ENCODE peak calls at places on chromosomes 12 and 14, in ten cellular contexts. J is COLO829; O is mucosa of gallbladder; I is stimulated activated CD8-positive, alpha-beta memory T cell treated with anti-CD3 and anti-CD28 coated beads, Interleukin-12 subunit alpha, Interleukin-12 subunit beta, amount 100 ng/mL, for 1 hour; C is ACHN; K is MCF 10A; A is iris pigment epithelial cell; Z is activated naive CD4-positive, alpha-beta T cell treated with Interleukin-2 at 50 U/mL for 16 hours; P is PC-9; L is GDM1. M is an unnamed sample.

GRCh38 chr12:122072031-122072970 is 6.3 kb upstream of the MLXIP start:
- DNase-seq in J (peak; percentile 43), O (peak; percentile 68), I (no peak), C (peak; percentile 84), K (peak; percentile 94), A (peak; percentile 99), Z (no peak), P (peak; percentile 62), L (no peak), M (peak; percentile 56)

GRCh38 chr12:45235087-45236025 is 19.5 kb downstream of the ANO6 start:
- DNase-seq in J (no peak), O (peak; percentile 37), I (no peak), C (peak; percentile 44), K (peak; percentile 86), A (peak; percentile 87), Z (no peak), P (peak; percentile 92), L (no peak), M (peak; percentile 90)

GRCh38 chr12:63802012-63802608 is 22.4 kb downstream of the RXYLT1 start:
- DNase-seq in J (peak; percentile 21), O (no peak), I (no peak), C (peak; percentile 65), K (peak; percentile 23), A (peak; percentile 21), Z (no peak), P (no peak), L (no peak), M (peak; percentile 61)

GRCh38 chr14:72741836-72742681 is 151.8 kb downstream of the DPF3 start:
- DNase-seq in J (no peak), O (no peak), I (no peak), C (no peak), K (no peak), A (no peak), Z (no peak), P (no peak), L (no peak), M (no peak)

GRCh38 chr14:32552766-32553165 is 223.7 kb downstream of the AKAP6 start:
- DNase-seq in J (no peak), O (no peak), I (no peak), C (no peak), K (no peak), A (no peak), Z (no peak), P (no peak), L (no peak), M (no peak)

GRCh38 chr12:85076688-85077430 is 40.7 kb downstream of the LRRIQ1 start:
- DNase-seq in J (peak; percentile 61), O (no peak), I (no peak), C (peak; percentile 98), K (peak; percentile 87), A (peak; percentile 95), Z (no peak), P (peak; percentile 85), L (peak; percentile 5), M (peak; percentile 80)

GRCh38 chr14:103136388-103137271 is 13.4 kb downstream of the TNFAIP2 start:
- DNase-seq in J (no peak), O (peak; percentile 45), I (no peak), C (peak; percentile 77), K (peak; percentile 83), A (peak; percentile 75), Z (no peak), P (peak; percentile 96), L (peak; percentile 66), M (no peak)

GRCh38 chr14:55814873-55815272 is 234.9 kb downstream of the KTN1 start:
- DNase-seq in J (no peak), O (no peak), I (no peak), C (no peak), K (no peak), A (peak; percentile 74), Z (no peak), P (no peak), L (peak; percentile 13), M (no peak)

GRCh38 chr12:50765325-50765911 is 1.5 kb downstream of the ATF1 start:
- DNase-seq in J (peak; percentile 61), O (peak; percentile 43), I (peak; percentile 12), C (peak; percentile 74), K (peak; percentile 71), A (peak; percentile 54), Z (peak; percentile 59), P (peak; percentile 50), L (no peak), M (peak; percentile 67)

GRCh38 chr12:56670836-56671235 is 17.2 kb downstream of the PTGES3 start:
- DNase-seq in J (no peak), O (no peak), I (no peak), C (no peak), K (no peak), A (no peak), Z (no peak), P (peak; percentile 48), L (no peak), M (no peak)

GRCh38 chr12:58502857-58503256 is 417.4 kb downstream of the LRIG3 start:
- DNase-seq in J (no peak), O (no peak), I (no peak), C (no peak), K (no peak), A (no peak), Z (no peak), P (no peak), L (no peak), M (no peak)

GRCh38 chr14:67391266-67391665 is 20.7 kb downstream of the PLEK2 start:
- DNase-seq in J (no peak), O (no peak), I (no peak), C (no peak), K (no peak), A (no peak), Z (no peak), P (no peak), L (no peak), M (no peak)

GRCh38 chr12:32437095-32437515 is 37.7 kb downstream of the FGD4 start:
- DNase-seq in J (no peak), O (no peak), I (no peak), C (peak; percentile 97), K (peak; percentile 91), A (peak; percentile 99), Z (no peak), P (peak; percentile 97), L (no peak), M (no peak)

GRCh38 chr12:109393437-109394345 is 46.0 kb downstream of the MYO1H start:
- DNase-seq in J (peak; percentile 82), O (peak; percentile 49), I (peak; percentile 9), C (peak; percentile 72), K (peak; percentile 68), A (peak; percentile 51), Z (peak; percentile 30), P (no peak), L (no peak), M (peak; percentile 82)

GRCh38 chr12:67241482-67241881 is 27.7 kb upstream of the CAND1 start:
- DNase-seq in J (peak; percentile 17), O (no peak), I (no peak), C (no peak), K (peak; percentile 22), A (peak; percentile 8), Z (no peak), P (no peak), L (no peak), M (no peak)

GRCh38 chr12:132317233-132317938 is 12.0 kb downstream of the GALNT9 start:
- DNase-seq in J (no peak), O (no peak), I (no peak), C (no peak), K (no peak), A (no peak), Z (no peak), P (no peak), L (no peak), M (no peak)

GRCh38 chr14:96184737-96185136 is 19.9 kb upstream of the BDKRB2 start:
- DNase-seq in J (no peak), O (peak; percentile 38), I (no peak), C (no peak), K (no peak), A (no peak), Z (no peak), P (no peak), L (no peak), M (no peak)

GRCh38 chr14:65949711-65950516 is 536.3 kb upstream of the CCDC196 start:
- DNase-seq in J (peak; percentile 9), O (peak; percentile 45), I (no peak), C (peak; percentile 20), K (peak; percentile 71), A (peak; percentile 43), Z (peak; percentile 19), P (no peak), L (no peak), M (peak; percentile 58)

GRCh38 chr12:52865090-52865944 is 16.5 kb upstream of the KRT78 start:
- DNase-seq in J (peak; percentile 82), O (peak; percentile 63), I (no peak), C (peak; percentile 87), K (peak; percentile 84), A (peak; percentile 56), Z (no peak), P (peak; percentile 64), L (peak; percentile 10), M (peak; percentile 93)

GRCh38 chr12:111783046-111783445 is 16.3 kb downstream of the ALDH2 start:
- DNase-seq in J (no peak), O (no peak), I (no peak), C (no peak), K (no peak), A (no peak), Z (no peak), P (no peak), L (no peak), M (no peak)

GRCh38 chr12:26555139-26555538 is 277.9 kb downstream of the ITPR2 start:
- DNase-seq in J (no peak), O (no peak), I (no peak), C (no peak), K (peak; percentile 10), A (peak; percentile 46), Z (no peak), P (no peak), L (no peak), M (no peak)

GRCh38 chr12:132156145-132156709 is 12.0 kb downstream of the NOC4L start:
- DNase-seq in J (no peak), O (no peak), I (no peak), C (no peak), K (no peak), A (no peak), Z (no peak), P (no peak), L (no peak), M (no peak)

GRCh38 chr14:74685054-74685453 is 27.8 kb downstream of the AREL1 start:
- DNase-seq in J (no peak), O (no peak), I (no peak), C (no peak), K (no peak), A (no peak), Z (no peak), P (no peak), L (peak; percentile 15), M (no peak)

GRCh38 chr12:42213023-42213422 is 25.0 kb downstream of the YAF2 start:
- DNase-seq in J (no peak), O (no peak), I (no peak), C (peak; percentile 42), K (peak; percentile 64), A (peak; percentile 59), Z (no peak), P (peak; percentile 53), L (no peak), M (no peak)

GRCh38 chr14:77133718-77134338 is 7.8 kb downstream of the ZDHHC22 start:
- DNase-seq in J (peak; percentile 68), O (peak; percentile 75), I (peak; percentile 17), C (peak; percentile 74), K (peak; percentile 72), A (peak; percentile 55), Z (peak; percentile 45), P (peak; percentile 53), L (peak; percentile 30), M (peak; percentile 93)

GRCh38 chr12:120468271-120468845 is 1.2 kb downstream of the SRSF9 start:
- DNase-seq in J (peak; percentile 30), O (peak; percentile 14), I (no peak), C (peak; percentile 77), K (peak; percentile 50), A (peak; percentile 77), Z (peak; percentile 15), P (peak; percentile 37), L (no peak), M (peak; percentile 56)

GRCh38 chr14:100072783-100073346 is 7.6 kb downstream of the EVL start:
- DNase-seq in J (no peak), O (peak; percentile 42), I (no peak), C (no peak), K (peak; percentile 51), A (no peak), Z (peak; percentile 72), P (peak; percentile 53), L (no peak), M (peak; percentile 48)

GRCh38 chr14:64293976-64294671 is at the start of gene ESR2:
- DNase-seq in J (no peak), O (no peak), I (no peak), C (peak; percentile 37), K (no peak), A (peak; percentile 56), Z (peak; percentile 24), P (no peak), L (no peak), M (peak; percentile 49)